ENCODE peak calls at places on chromosome 12, in five cellular contexts. Y is effector memory CD4-positive, alpha-beta T cell; J is NCI-H774; X is activated CD4-positive, alpha-beta T cell treated with anti-CD3 and anti-CD28 coated beads for 1 hour; M is activated T-cell treated with anti-CD3 and anti-CD28 coated beads for 1 hour. T is an unnamed sample.

GRCh38 chr12:10406725-10407124 is 2.8 kb downstream of the KLRC4 start:
- DNase-seq in J (no peak), X (no peak), Y (no peak), M (no peak), T (no peak)

GRCh38 chr12:13074396-13075113 is 28.9 kb downstream of the GSG1 start:
- DNase-seq in M (no peak), J (no peak), X (no peak), Y (no peak), T (no peak)

GRCh38 chr12:65823481-65824313 is 586 bp upstream of the HMGA2 start:
- DNase-seq in X (no peak), J (no peak), M (no peak), Y (no peak), T (no peak)

GRCh38 chr12:49893753-49894752 is 9.6 kb downstream of the FAIM2 start:
- DNase-seq in M (no peak), X (no peak), Y (no peak), J (no peak), T (no peak)

GRCh38 chr12:118189761-118190181 is 53.8 kb downstream of the PEBP1 start:
- DNase-seq in X (no peak), Y (no peak), M (no peak), J (no peak), T (peak; percentile 48)

GRCh38 chr12:45878630-45879255 is 111.6 kb downstream of the SCAF11 start:
- DNase-seq in M (no peak), J (no peak), X (no peak), Y (no peak), T (no peak)

GRCh38 chr12:118358607-118359540 is 13.8 kb downstream of the TAOK3 start:
- DNase-seq in X (no peak), M (no peak), J (no peak), Y (no peak), T (no peak)

GRCh38 chr12:106118-106561 is 39.6 kb downstream of the IQSEC3 start:
- DNase-seq in M (no peak), X (no peak), J (peak; percentile 87), Y (no peak), T (no peak)

GRCh38 chr12:119444462-119445044 is 110.0 kb downstream of the CCDC60 start:
- DNase-seq in X (no peak), Y (no peak), J (peak; percentile 16), M (peak; percentile 2), T (peak; percentile 1)

GRCh38 chr12:104877107-104877705 is 80.9 kb downstream of the SLC41A2 start:
- DNase-seq in Y (no peak), X (no peak), M (peak; percentile 6), J (no peak), T (peak; percentile 1)

GRCh38 chr12:39239484-39240143 is 203.3 kb downstream of the KIF21A start:
- DNase-seq in Y (no peak), M (no peak), J (no peak), X (no peak), T (no peak)

GRCh38 chr12:89454080-89454848 is 70.3 kb downstream of the GALNT4 start:
- DNase-seq in J (no peak), X (no peak), Y (no peak), M (no peak), T (no peak)

GRCh38 chr12:52534482-52534881 is 14.3 kb upstream of the KRT5 start:
- DNase-seq in J (no peak), Y (no peak), X (no peak), M (no peak), T (no peak)

GRCh38 chr12:103712191-103712590 is 125.1 kb downstream of the STAB2 start:
- DNase-seq in X (no peak), M (no peak), Y (no peak), J (no peak), T (no peak)

GRCh38 chr12:111858186-111858585 is 16.2 kb downstream of the MAPKAPK5 start:
- DNase-seq in M (no peak), Y (no peak), X (no peak), J (no peak), T (no peak)

GRCh38 chr12:102474438-102475064 is 5.8 kb downstream of the IGF1 start:
- DNase-seq in X (no peak), M (no peak), Y (no peak), J (peak; percentile 36), T (no peak)

GRCh38 chr12:12182926-12183325 is 83.9 kb downstream of the LRP6 start:
- DNase-seq in X (no peak), Y (no peak), J (peak; percentile 34), M (no peak), T (no peak)

GRCh38 chr12:49843411-49843810 is 505 bp upstream of the BCDIN3D start:
- DNase-seq in Y (no peak), J (no peak), M (no peak), X (no peak), T (no peak)